ENCODE peak calls at places on chromosomes 1 and 21, in six cellular contexts. One of them, this sample, is unnamed.

GRCh38 chr1:12387641-12388040 is 157.8 kb downstream of the VPS13D start:
- DNase-seq in H1: no peak
- DNase-seq in neuronal stem cell: no peak
- DNase-seq in IMR-90: peak
- DNase-seq in mesenchymal stem cell: peak
- DNase-seq in H9: no peak
- DNase-seq in this sample: no peak

GRCh38 chr1:98441281-98441680 is 220.2 kb upstream of the SNX7 start:
- DNase-seq in H1: no peak
- DNase-seq in neuronal stem cell: no peak
- DNase-seq in IMR-90: no peak
- DNase-seq in mesenchymal stem cell: no peak
- DNase-seq in H9: no peak
- DNase-seq in this sample: no peak

GRCh38 chr1:110309768-110310167 is 29.4 kb upstream of the RBM15 start:
- DNase-seq in H1: no peak
- DNase-seq in neuronal stem cell: no peak
- DNase-seq in IMR-90: peak
- DNase-seq in mesenchymal stem cell: peak
- DNase-seq in H9: no peak
- DNase-seq in this sample: no peak

GRCh38 chr1:109821221-109821669 is 57.5 kb upstream of the EPS8L3 start:
- DNase-seq in H1: no peak
- DNase-seq in neuronal stem cell: no peak
- DNase-seq in IMR-90: peak
- DNase-seq in mesenchymal stem cell: peak
- DNase-seq in H9: peak
- DNase-seq in this sample: peak

GRCh38 chr21:16239659-16240265 is 510.0 kb downstream of the USP25 start:
- DNase-seq in H1: no peak
- DNase-seq in neuronal stem cell: no peak
- DNase-seq in IMR-90: no peak
- DNase-seq in mesenchymal stem cell: peak
- DNase-seq in H9: no peak
- DNase-seq in this sample: peak

GRCh38 chr1:150552692-150553278 is 3.6 kb downstream of the ADAMTSL4 start:
- DNase-seq in H1: no peak
- DNase-seq in neuronal stem cell: no peak
- DNase-seq in IMR-90: no peak
- DNase-seq in mesenchymal stem cell: no peak
- DNase-seq in H9: peak
- DNase-seq in this sample: no peak

GRCh38 chr1:21338568-21339401 is 48.5 kb upstream of the ECE1 start:
- DNase-seq in H1: no peak
- DNase-seq in neuronal stem cell: no peak
- DNase-seq in IMR-90: peak
- DNase-seq in mesenchymal stem cell: peak
- DNase-seq in H9: no peak
- DNase-seq in this sample: no peak

GRCh38 chr1:67746299-67746698 is 61.3 kb downstream of the GADD45A start:
- DNase-seq in H1: no peak
- DNase-seq in neuronal stem cell: no peak
- DNase-seq in IMR-90: no peak
- DNase-seq in mesenchymal stem cell: no peak
- DNase-seq in H9: no peak
- DNase-seq in this sample: no peak

GRCh38 chr21:25518491-25518911 is 88.8 kb downstream of the MRPL39 start:
- DNase-seq in H1: peak
- DNase-seq in neuronal stem cell: no peak
- DNase-seq in IMR-90: no peak
- DNase-seq in mesenchymal stem cell: peak
- DNase-seq in H9: peak
- DNase-seq in this sample: no peak

GRCh38 chr1:6084781-6085495 is 39.2 kb downstream of the KCNAB2 start:
- DNase-seq in H1: no peak
- DNase-seq in neuronal stem cell: no peak
- DNase-seq in IMR-90: no peak
- DNase-seq in mesenchymal stem cell: no peak
- DNase-seq in H9: no peak
- DNase-seq in this sample: no peak

GRCh38 chr21:45339430-45340405 is 52.0 kb upstream of the POFUT2 start:
- DNase-seq in H1: no peak
- DNase-seq in neuronal stem cell: no peak
- DNase-seq in IMR-90: no peak
- DNase-seq in mesenchymal stem cell: no peak
- DNase-seq in H9: no peak
- DNase-seq in this sample: no peak

GRCh38 chr1:15882665-15883064 is 35.2 kb downstream of the SPEN start:
- DNase-seq in H1: no peak
- DNase-seq in neuronal stem cell: no peak
- DNase-seq in IMR-90: no peak
- DNase-seq in mesenchymal stem cell: no peak
- DNase-seq in H9: no peak
- DNase-seq in this sample: no peak

GRCh38 chr21:17139696-17140095 is 373.1 kb upstream of the CXADR start:
- DNase-seq in H1: no peak
- DNase-seq in neuronal stem cell: no peak
- DNase-seq in IMR-90: no peak
- DNase-seq in mesenchymal stem cell: no peak
- DNase-seq in H9: no peak
- DNase-seq in this sample: no peak

GRCh38 chr1:212465311-212465710 is 32.6 kb downstream of the NENF start:
- DNase-seq in H1: no peak
- DNase-seq in neuronal stem cell: no peak
- DNase-seq in IMR-90: no peak
- DNase-seq in mesenchymal stem cell: no peak
- DNase-seq in H9: no peak
- DNase-seq in this sample: no peak

GRCh38 chr1:8844421-8845063 is 27.1 kb upstream of the RERE start:
- DNase-seq in H1: no peak
- DNase-seq in neuronal stem cell: no peak
- DNase-seq in IMR-90: no peak
- DNase-seq in mesenchymal stem cell: peak
- DNase-seq in H9: no peak
- DNase-seq in this sample: no peak

GRCh38 chr1:30524840-30525617 is 198.4 kb downstream of the MATN1 start:
- DNase-seq in H1: peak
- DNase-seq in neuronal stem cell: no peak
- DNase-seq in IMR-90: no peak
- DNase-seq in mesenchymal stem cell: no peak
- DNase-seq in H9: no peak
- DNase-seq in this sample: no peak

GRCh38 chr1:22452401-22452963 is 831 bp downstream of the ZBTB40 start:
- DNase-seq in H1: no peak
- DNase-seq in neuronal stem cell: no peak
- DNase-seq in IMR-90: peak
- DNase-seq in mesenchymal stem cell: no peak
- DNase-seq in H9: no peak
- DNase-seq in this sample: peak

GRCh38 chr1:183080406-183080805 is 57.2 kb downstream of the LAMC1 start:
- DNase-seq in H1: no peak
- DNase-seq in neuronal stem cell: no peak
- DNase-seq in IMR-90: peak
- DNase-seq in mesenchymal stem cell: peak
- DNase-seq in H9: no peak
- DNase-seq in this sample: no peak

GRCh38 chr1:71641013-71641412 is 560.2 kb upstream of the ZRANB2 start:
- DNase-seq in H1: no peak
- DNase-seq in neuronal stem cell: no peak
- DNase-seq in IMR-90: no peak
- DNase-seq in mesenchymal stem cell: no peak
- DNase-seq in H9: no peak
- DNase-seq in this sample: no peak

GRCh38 chr1:226872455-226872854 is 2.0 kb downstream of the PSEN2 start:
- DNase-seq in H1: no peak
- DNase-seq in neuronal stem cell: no peak
- DNase-seq in IMR-90: peak
- DNase-seq in mesenchymal stem cell: peak
- DNase-seq in H9: peak
- DNase-seq in this sample: no peak

GRCh38 chr1:178093958-178094751 is at the start of gene RASAL2:
- DNase-seq in H1: peak
- DNase-seq in neuronal stem cell: peak
- DNase-seq in IMR-90: peak
- DNase-seq in mesenchymal stem cell: peak
- DNase-seq in H9: peak
- DNase-seq in this sample: peak

GRCh38 chr1:41242645-41243171 is 602 bp upstream of the SCMH1 start:
- DNase-seq in H1: no peak
- DNase-seq in neuronal stem cell: no peak
- DNase-seq in IMR-90: no peak
- DNase-seq in mesenchymal stem cell: peak
- DNase-seq in H9: no peak
- DNase-seq in this sample: no peak

GRCh38 chr1:153880962-153881361 is 41.8 kb downstream of the GATAD2B start:
- DNase-seq in H1: no peak
- DNase-seq in neuronal stem cell: no peak
- DNase-seq in IMR-90: peak
- DNase-seq in mesenchymal stem cell: peak
- DNase-seq in H9: no peak
- DNase-seq in this sample: peak

GRCh38 chr1:234505774-234506114 is 26.8 kb upstream of the TARBP1 start:
- DNase-seq in H1: no peak
- DNase-seq in neuronal stem cell: no peak
- DNase-seq in IMR-90: peak
- DNase-seq in mesenchymal stem cell: no peak
- DNase-seq in H9: no peak
- DNase-seq in this sample: no peak

GRCh38 chr1:52436817-52437216 is 32.4 kb downstream of the PRPF38A start:
- DNase-seq in H1: no peak
- DNase-seq in neuronal stem cell: no peak
- DNase-seq in IMR-90: no peak
- DNase-seq in mesenchymal stem cell: no peak
- DNase-seq in H9: no peak
- DNase-seq in this sample: no peak
- H3K14ac ChIP-seq in H1: no peak
- H3K14ac ChIP-seq in neuronal stem cell: no peak
- H3K14ac ChIP-seq in IMR-90: no peak
- H3K14ac ChIP-seq in mesenchymal stem cell: no peak
- H3K14ac ChIP-seq in H9: no peak
- H3K14ac ChIP-seq in this sample: no peak

GRCh38 chr1:155499263-155499662 is 63.3 kb downstream of the ASH1L start:
- DNase-seq in H1: no peak
- DNase-seq in neuronal stem cell: no peak
- DNase-seq in IMR-90: peak
- DNase-seq in mesenchymal stem cell: peak
- DNase-seq in H9: no peak
- DNase-seq in this sample: no peak

GRCh38 chr1:155504207-155504606 is 58.4 kb downstream of the ASH1L start:
- DNase-seq in H1: no peak
- DNase-seq in neuronal stem cell: no peak
- DNase-seq in IMR-90: peak
- DNase-seq in mesenchymal stem cell: peak
- DNase-seq in H9: no peak
- DNase-seq in this sample: peak

DNA sequence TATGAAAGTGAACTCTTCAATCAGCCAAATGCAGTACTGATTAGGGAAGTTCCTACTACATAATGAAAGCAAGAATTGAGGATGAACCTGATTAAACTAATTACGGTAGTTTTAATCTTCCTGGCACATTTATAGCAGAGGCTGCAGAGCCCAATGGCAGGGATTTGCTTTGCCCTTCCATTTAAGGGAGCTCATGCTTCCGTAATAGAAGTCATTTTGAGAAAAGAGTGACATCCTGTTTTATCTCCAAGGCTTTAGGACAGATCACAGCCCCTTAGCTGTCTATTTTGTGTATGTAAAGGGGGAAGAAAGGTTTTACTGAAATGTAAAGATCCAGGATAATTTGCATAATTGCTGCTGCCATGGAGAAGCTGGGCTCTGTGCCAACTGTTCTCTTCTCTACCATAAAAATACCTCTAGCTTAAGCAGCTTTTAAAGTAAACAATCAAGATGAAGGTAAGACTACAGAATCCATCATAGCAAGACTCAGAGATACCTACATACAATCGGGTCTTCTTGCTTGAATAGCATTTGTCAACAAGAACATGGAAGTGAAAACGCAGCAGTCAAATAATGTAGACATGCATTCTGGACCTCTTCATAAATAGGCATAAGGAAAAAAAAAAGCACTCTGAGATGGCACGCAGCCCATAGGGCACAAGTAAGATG is 62.5 kb downstream of the ASH1L start:
- DNase-seq in H1: no peak
- DNase-seq in neuronal stem cell: no peak
- DNase-seq in IMR-90: no peak
- DNase-seq in mesenchymal stem cell: peak
- DNase-seq in H9: no peak
- DNase-seq in this sample: no peak
- H3K18ac ChIP-seq in H1: no peak
- H3K18ac ChIP-seq in neuronal stem cell: no peak
- H3K18ac ChIP-seq in IMR-90: no peak
- H3K18ac ChIP-seq in mesenchymal stem cell: no peak
- H3K18ac ChIP-seq in H9: no peak
- H3K18ac ChIP-seq in this sample: no peak

GRCh38 chr1:117239467-117239866 is 28.7 kb upstream of the VTCN1 start:
- DNase-seq in H1: no peak
- DNase-seq in neuronal stem cell: no peak
- DNase-seq in IMR-90: no peak
- DNase-seq in mesenchymal stem cell: no peak
- DNase-seq in H9: no peak
- DNase-seq in this sample: no peak

GRCh38 chr1:117244971-117245370 is 34.2 kb upstream of the VTCN1 start:
- DNase-seq in H1: no peak
- DNase-seq in neuronal stem cell: no peak
- DNase-seq in IMR-90: no peak
- DNase-seq in mesenchymal stem cell: no peak
- DNase-seq in H9: no peak
- DNase-seq in this sample: no peak

GRCh38 chr1:117240547-117240946 is 29.8 kb upstream of the VTCN1 start:
- DNase-seq in H1: no peak
- DNase-seq in neuronal stem cell: no peak
- DNase-seq in IMR-90: peak
- DNase-seq in mesenchymal stem cell: no peak
- DNase-seq in H9: no peak
- DNase-seq in this sample: no peak

GRCh38 chr1:117241512-117241911 is 30.8 kb upstream of the VTCN1 start:
- DNase-seq in H1: no peak
- DNase-seq in neuronal stem cell: no peak
- DNase-seq in IMR-90: no peak
- DNase-seq in mesenchymal stem cell: no peak
- DNase-seq in H9: no peak
- DNase-seq in this sample: no peak

GRCh38 chr1:117244306-117244705 is 33.6 kb upstream of the VTCN1 start:
- DNase-seq in H1: no peak
- DNase-seq in neuronal stem cell: no peak
- DNase-seq in IMR-90: no peak
- DNase-seq in mesenchymal stem cell: no peak
- DNase-seq in H9: no peak
- DNase-seq in this sample: no peak
- H3K14ac ChIP-seq in H1: no peak
- H3K14ac ChIP-seq in neuronal stem cell: no peak
- H3K14ac ChIP-seq in IMR-90: no peak
- H3K14ac ChIP-seq in mesenchymal stem cell: no peak
- H3K14ac ChIP-seq in H9: no peak
- H3K14ac ChIP-seq in this sample: no peak

DNA sequence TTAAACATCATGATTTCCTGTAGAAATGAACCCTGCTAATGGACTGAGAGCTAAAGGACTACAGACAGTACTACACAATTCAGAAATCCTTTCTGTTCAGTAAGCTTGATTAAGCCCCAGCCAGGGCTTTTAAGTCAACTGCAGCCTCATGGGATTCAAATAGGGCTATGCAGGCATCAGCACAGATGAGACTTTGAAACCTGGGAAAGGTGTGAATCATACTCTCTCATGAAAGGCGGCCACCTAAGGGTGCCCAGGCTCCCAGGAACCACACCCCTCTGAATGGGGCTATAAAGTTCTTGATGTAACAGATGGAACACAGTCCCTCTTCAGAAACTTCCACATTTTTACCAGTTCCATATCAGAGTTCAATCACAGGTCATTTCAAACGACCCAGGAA is 7.6 kb downstream of the SIPA1L2 start:
- DNase-seq in H1: no peak
- DNase-seq in neuronal stem cell: no peak
- DNase-seq in IMR-90: no peak
- DNase-seq in mesenchymal stem cell: no peak
- DNase-seq in H9: no peak
- DNase-seq in this sample: no peak
- H3K18ac ChIP-seq in H1: no peak
- H3K18ac ChIP-seq in neuronal stem cell: no peak
- H3K18ac ChIP-seq in IMR-90: no peak
- H3K18ac ChIP-seq in mesenchymal stem cell: no peak
- H3K18ac ChIP-seq in H9: no peak
- H3K18ac ChIP-seq in this sample: no peak